ENCODE peak calls at places on chromosomes 13 and 19, in six cellular contexts. R is pancreas, Q is foreskin fibroblast, E is A549, W is fibroblast of the aortic adventitia, B is fibroblast of lung. A is an unnamed sample.
A peak's percentile ranks its signal among the peaks of the same experiment; 100 is the strongest.

GRCh38 chr13:99656843-99657506 is 155.7 kb downstream of the TM9SF2 start:
- DNase-seq in E (no peak), R (no peak), B (no peak), Q (no peak), W (no peak), A (no peak)

GRCh38 chr13:34542321-34542720 is 399.7 kb upstream of the NBEA start:
- DNase-seq in W (no peak), E (no peak), R (no peak), B (no peak), Q (no peak), A (no peak)

GRCh38 chr19:44163789-44164188 is 1.1 kb upstream of the ZNF226 start:
- DNase-seq in B (no peak), R (no peak), Q (no peak), E (no peak), W (no peak), A (no peak)

GRCh38 chr13:44188257-44188656 is 185.4 kb upstream of the SERP2 start:
- DNase-seq in B (peak; percentile 74), W (peak; percentile 56), R (no peak), Q (peak; percentile 55), E (peak; percentile 26), A (no peak)

GRCh38 chr13:60627071-60627686 is 230.2 kb downstream of the TDRD3 start:
- DNase-seq in W (peak; percentile 27), R (no peak), B (peak; percentile 25), Q (no peak), E (peak; percentile 6), A (peak; percentile 6)

GRCh38 chr13:79404985-79405384 is 1.1 kb downstream of the RBM26 start:
- DNase-seq in B (peak; percentile 23), E (no peak), Q (no peak), R (no peak), W (no peak), A (no peak)

GRCh38 chr19:15025237-15025636 is 24.0 kb upstream of the CASP14 start:
- DNase-seq in E (peak; percentile 31), R (no peak), B (no peak), Q (no peak), W (no peak), A (no peak)

GRCh38 chr13:33233547-33233946 is 52.0 kb downstream of the STARD13 start:
- DNase-seq in B (no peak), R (peak; percentile 56), Q (no peak), W (no peak), E (no peak), A (no peak)

GRCh38 chr19:36049080-36049698 is 4.9 kb downstream of the THAP8 start:
- DNase-seq in R (no peak), W (no peak), E (no peak), Q (no peak), B (peak; percentile 17), A (no peak)

GRCh38 chr13:113972451-113973217 is 1.2 kb downstream of the C13orf46 start:
- DNase-seq in B (no peak), R (peak; percentile 63), W (no peak), E (no peak), Q (no peak), A (no peak)

GRCh38 chr19:35784401-35785086 is 9.2 kb downstream of the ARHGAP33 start:
- DNase-seq in B (no peak), Q (no peak), E (no peak), R (peak; percentile 72), W (no peak), A (no peak)

GRCh38 chr19:28170066-28170465 is 1042.9 kb downstream of the UQCRFS1 start:
- DNase-seq in Q (no peak), W (no peak), R (no peak), B (no peak), E (no peak), A (no peak)

DNA sequence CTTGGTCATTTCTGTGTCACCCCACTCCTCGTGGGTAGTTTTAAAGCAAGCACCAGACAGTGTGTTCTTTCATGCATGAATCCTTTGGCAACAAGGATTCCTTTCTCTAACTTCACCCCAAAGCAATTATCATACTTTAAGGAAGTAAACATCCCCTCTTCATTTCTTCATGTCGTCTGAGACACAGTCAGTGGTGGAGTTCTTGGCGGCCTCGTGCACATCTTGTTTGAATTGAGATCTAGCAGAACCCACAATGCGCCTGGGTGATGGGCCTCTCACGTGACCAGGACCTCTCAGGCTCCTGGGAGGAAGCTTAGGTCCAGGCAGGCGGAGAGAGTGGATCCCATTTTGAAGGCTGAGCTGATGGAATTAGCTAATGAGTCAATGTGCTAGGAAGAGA is 2.6 kb downstream of the ACSBG2 start:
- DNase-seq in Q (peak; percentile 38), B (no peak), W (no peak), E (no peak), R (no peak), A (no peak)
- H3K4me3 ChIP-seq in Q (no peak overlapping the region), B (no peak overlapping the region), W (no peak overlapping the region), E (no peak overlapping the region), R (no peak overlapping the region), A (no peak overlapping the region)

DNA sequence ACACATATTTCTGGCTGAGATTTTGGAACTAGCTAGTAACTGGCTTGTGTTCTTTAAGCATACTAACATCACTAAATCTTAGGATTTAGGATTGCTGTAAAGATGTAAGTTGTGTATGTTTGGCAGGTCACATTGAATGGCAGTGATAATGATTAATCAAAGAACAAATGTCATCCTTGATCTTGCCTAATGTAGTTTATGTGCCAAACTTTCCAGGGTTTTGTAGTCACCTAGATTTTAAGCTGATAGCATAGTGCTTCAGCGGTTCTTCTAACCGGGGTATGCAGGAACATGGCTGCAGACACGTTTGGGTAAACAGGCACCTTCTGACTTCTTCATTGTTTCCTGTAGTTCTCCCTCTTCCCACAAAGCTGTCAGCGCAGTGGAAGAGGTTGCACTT is 9.7 kb downstream of the CLN5 start:
- DNase-seq in B (no peak), W (no peak), Q (no peak), E (no peak), R (no peak), A (no peak)
- H3K4me3 ChIP-seq in B (no peak overlapping the region), W (no peak overlapping the region), Q (no peak overlapping the region), E (no peak overlapping the region), R (no peak overlapping the region), A (no peak overlapping the region)

DNA sequence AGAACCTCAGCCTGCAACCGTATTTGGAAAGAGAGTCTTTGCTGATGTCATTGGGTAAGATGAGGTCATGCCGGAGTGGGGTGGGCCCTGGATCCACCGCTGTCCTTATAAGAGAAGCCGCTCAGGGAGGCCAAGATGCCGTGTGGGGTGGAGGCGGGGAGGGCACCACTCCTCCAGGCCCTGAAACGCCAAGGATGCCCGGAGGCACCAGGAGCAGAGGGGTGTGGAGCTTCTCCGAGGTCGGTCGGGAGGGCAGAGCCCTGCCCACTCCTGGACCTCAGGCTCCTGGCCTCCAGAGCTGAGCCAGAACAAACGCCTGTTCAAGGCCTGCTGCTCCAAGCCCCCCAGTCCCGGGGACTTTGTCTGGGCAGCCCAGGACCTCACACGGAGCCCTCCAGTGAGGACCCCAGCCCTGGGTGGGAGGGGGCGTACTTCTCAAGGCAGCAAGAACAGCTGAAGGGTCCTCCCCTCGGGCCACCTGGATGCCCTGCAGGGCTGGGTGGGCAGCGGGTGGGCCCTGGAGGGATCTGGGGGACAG is 29.9 kb downstream of the PIP5K1C start:
- DNase-seq in R (peak; percentile 71), B (peak; percentile 90), Q (peak; percentile 97), E (no peak), W (peak; percentile 95), A (no peak)
- H3K4me3 ChIP-seq in R (no peak overlapping the region), B (peak overlapping the region; percentile 49), Q (peak overlapping the region; percentile 30), E (no peak overlapping the region), W (peak overlapping the region; percentile 48), A (no peak overlapping the region)

DNA sequence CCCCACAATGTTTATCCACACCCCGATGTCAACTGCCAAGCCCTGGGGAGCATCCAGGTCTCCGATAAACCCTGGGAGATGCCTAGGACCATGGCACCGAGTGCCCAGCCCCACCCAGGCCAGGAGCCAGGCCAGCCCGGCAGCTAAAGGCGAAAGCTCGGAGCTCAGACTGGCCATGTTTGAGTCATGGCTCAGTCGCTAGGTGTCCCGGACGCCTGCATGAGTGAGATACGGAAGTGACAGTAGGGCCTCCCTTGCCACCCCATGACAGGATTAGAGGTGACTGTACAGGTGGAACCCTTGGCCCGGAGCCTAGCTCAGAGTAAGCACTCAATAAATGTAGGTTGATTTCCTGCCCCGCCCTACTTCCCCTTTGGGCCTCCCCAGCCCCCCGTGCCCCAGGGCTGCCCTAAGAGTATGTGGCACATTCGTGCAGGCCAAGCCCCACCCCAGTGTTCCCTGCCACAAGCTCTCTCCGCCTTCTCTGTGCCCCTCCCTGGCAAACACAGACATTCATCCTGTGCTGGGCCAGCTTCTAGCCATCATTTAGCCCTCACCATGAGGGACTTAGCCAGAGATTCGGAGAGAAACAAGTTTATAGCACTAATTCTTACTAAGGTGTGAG is 5.8 kb upstream of the TPM4 start:
- DNase-seq in B (no peak), R (no peak), W (no peak), Q (peak; percentile 25), E (peak; percentile 58), A (no peak)
- H3K4me3 ChIP-seq in B (peak overlapping the region; percentile 77), R (no peak overlapping the region), W (no peak overlapping the region), Q (no peak overlapping the region), E (no peak overlapping the region), A (peak overlapping the region; percentile 46)

GRCh38 chr19:45477713-45478453 is 10.1 kb downstream of the FOSB start:
- DNase-seq in W (no peak), E (no peak), B (no peak), Q (no peak), R (no peak), A (no peak)
- H3K4me3 ChIP-seq in W (peak overlapping the region; percentile 75), E (peak overlapping the region; percentile 28), B (peak overlapping the region; percentile 69), Q (peak overlapping the region; percentile 72), R (no peak overlapping the region), A (peak overlapping the region; percentile 43)